ENCODE peak calls at places on chromosomes 6 and 20, in eight cellular contexts. D is fibroblast of lung, B is K562, M is HCT116, S is IMR-90, O is PC-3, A is mammary epithelial cell, H is H1. K is an unnamed sample.

GRCh38 chr6:8481727-8482126 is 46.4 kb upstream of the SLC35B3 start:
- DNase-seq in D (peak), M (no peak), O (peak), B (peak), A (no peak), S (no peak), H (no peak), K (no peak)

GRCh38 chr6:154705471-154706113 is 27.6 kb upstream of the SCAF8 start:
- DNase-seq in D (peak), M (no peak), S (no peak), H (no peak), O (peak), B (peak), A (no peak), K (no peak)

GRCh38 chr6:36817864-36818263 is 21.4 kb downstream of the CPNE5 start:
- DNase-seq in M (no peak), B (no peak), H (no peak), S (peak), A (no peak), O (no peak), D (no peak), K (no peak)

GRCh38 chr20:29763821-29764511 is 1493.5 kb upstream of the DEFB115 start:
- DNase-seq in H (no peak), S (no peak), A (no peak), O (no peak), B (no peak), M (no peak), D (no peak), K (no peak)

GRCh38 chr20:48826883-48827771 is 672 bp downstream of the PREX1 start:
- DNase-seq in A (no peak), S (no peak), M (no peak), B (no peak), H (peak), O (peak), D (peak), K (peak)

GRCh38 chr20:61437280-61438206 is 185.5 kb downstream of the CDH4 start:
- DNase-seq in O (no peak), D (peak), S (peak), B (no peak), A (peak), M (no peak), H (no peak), K (no peak)

GRCh38 chr6:30101939-30102700 is 10.8 kb downstream of the TRIM31 start:
- DNase-seq in M (peak), O (peak), D (peak), A (peak), H (peak), B (peak), S (peak), K (peak)

GRCh38 chr6:159098636-159099106 is 53.9 kb upstream of the TAGAP start:
- DNase-seq in S (no peak), H (no peak), M (no peak), O (no peak), A (no peak), B (no peak), D (no peak), K (no peak)

GRCh38 chr6:74137910-74138309 is 441.9 kb downstream of the CD109 start:
- DNase-seq in M (peak), D (peak), B (no peak), S (peak), A (peak), O (no peak), H (no peak), K (peak)

GRCh38 chr6:53795254-53795701 is 473 bp downstream of the LRRC1 start:
- DNase-seq in D (no peak), S (no peak), H (no peak), M (no peak), O (peak), B (no peak), A (peak), K (no peak)

GRCh38 chr6:138105880-138106664 is 1.1 kb downstream of the PERP start:
- DNase-seq in B (no peak), O (peak), S (peak), H (peak), A (peak), D (peak), M (no peak), K (peak)

GRCh38 chr6:6751197-6751596 is 162.7 kb downstream of the LY86 start:
- DNase-seq in M (no peak), D (no peak), A (no peak), O (no peak), B (no peak), H (no peak), S (no peak), K (no peak)

GRCh38 chr6:148144917-148145521 is 197.6 kb upstream of the SASH1 start:
- DNase-seq in A (peak), O (peak), S (peak), M (peak), H (peak), B (peak), D (peak), K (peak)

GRCh38 chr6:23855497-23856116 is 270.4 kb upstream of the NRSN1 start:
- DNase-seq in A (no peak), O (no peak), D (no peak), H (no peak), S (no peak), B (no peak), M (no peak), K (no peak)

GRCh38 chr20:36391456-36391855 is 85.3 kb downstream of the DLGAP4 start:
- DNase-seq in O (peak), A (no peak), S (no peak), B (no peak), M (no peak), D (no peak), H (no peak), K (no peak)

GRCh38 chr6:151070666-151071065 is 169.1 kb upstream of the AKAP12 start:
- DNase-seq in D (peak), A (no peak), M (no peak), S (peak), B (no peak), H (no peak), O (no peak), K (peak)

GRCh38 chr6:96196633-96197032 is 180.9 kb downstream of the FUT9 start:
- DNase-seq in A (no peak), B (no peak), H (no peak), O (peak), D (no peak), M (no peak), S (no peak), K (no peak)

GRCh38 chr6:152552616-152553209 is 84.4 kb downstream of the SYNE1 start:
- DNase-seq in H (peak), S (peak), A (peak), B (peak), M (peak), D (peak), O (peak), K (peak)

GRCh38 chr6:155014715-155015300 is 19.7 kb downstream of the TIAM2 start:
- DNase-seq in D (no peak), B (no peak), O (peak), A (no peak), M (no peak), H (no peak), S (peak), K (peak)

GRCh38 chr6:108169801-108170606 is 4.2 kb downstream of the NR2E1 start:
- DNase-seq in D (no peak), H (peak), A (no peak), S (no peak), B (no peak), O (no peak), M (no peak), K (no peak)

GRCh38 chr20:50187403-50188051 is 3.1 kb upstream of the CEBPB start:
- DNase-seq in M (no peak), D (peak), O (peak), B (peak), H (no peak), A (peak), S (peak), K (no peak)

GRCh38 chr20:36461600-36462439 is 79.5 kb upstream of the MYL9 start:
- DNase-seq in O (peak), S (peak), B (peak), D (peak), A (peak), M (no peak), H (peak), K (peak)

GRCh38 chr6:41647061-41647511 is 8.8 kb downstream of the MDFI start:
- DNase-seq in S (no peak), O (no peak), H (no peak), M (no peak), A (no peak), D (peak), B (no peak), K (no peak)

GRCh38 chr6:139648430-139649000 is 274.1 kb upstream of the CITED2 start:
- DNase-seq in A (no peak), H (no peak), S (no peak), O (no peak), D (no peak), B (peak), M (no peak), K (no peak)

GRCh38 chr6:108294297-108294786 is 512 bp upstream of the AFG1L start:
- DNase-seq in H (no peak), O (no peak), B (no peak), A (no peak), S (no peak), D (no peak), M (no peak), K (no peak)

GRCh38 chr6:42929928-42930360 is 664 bp downstream of the CNPY3 start:
- DNase-seq in S (peak), M (no peak), D (peak), A (peak), H (no peak), B (peak), O (peak), K (peak)

GRCh38 chr20:13554706-13555105 is 84.0 kb downstream of the TASP1 start:
- DNase-seq in S (peak), H (no peak), D (peak), B (no peak), A (peak), O (peak), M (no peak), K (no peak)

GRCh38 chr20:43603124-43603523 is 12.4 kb downstream of the IFT52 start:
- DNase-seq in A (no peak), O (no peak), B (no peak), M (no peak), S (no peak), D (no peak), H (no peak), K (no peak)

GRCh38 chr20:16388731-16389130 is 184.5 kb downstream of the KIF16B start:
- DNase-seq in S (no peak), O (no peak), A (no peak), H (no peak), B (no peak), M (no peak), D (no peak), K (no peak)

GRCh38 chr20:23151885-23152284 is 65.8 kb upstream of the CD93 start:
- DNase-seq in O (no peak), D (no peak), H (peak), S (no peak), B (peak), A (no peak), M (no peak), K (no peak)

GRCh38 chr20:44404204-44405181 is 49.0 kb downstream of the HNF4A start:
- DNase-seq in O (no peak), M (no peak), H (no peak), A (no peak), S (no peak), D (no peak), B (no peak), K (no peak)

GRCh38 chr20:58229198-58229802 is 847 bp upstream of the ANKRD60 start:
- DNase-seq in S (peak), A (no peak), B (no peak), M (no peak), D (peak), O (no peak), H (no peak), K (no peak)

GRCh38 chr6:133705071-133705470 is 183.8 kb upstream of the TCF21 start:
- DNase-seq in H (no peak), O (peak), B (no peak), M (no peak), A (peak), D (peak), S (peak), K (no peak)

GRCh38 chr6:30042476-30042875 is 18.6 kb upstream of the POLR1H start:
- DNase-seq in H (no peak), M (no peak), D (no peak), B (no peak), A (no peak), S (no peak), O (no peak), K (no peak)

DNA sequence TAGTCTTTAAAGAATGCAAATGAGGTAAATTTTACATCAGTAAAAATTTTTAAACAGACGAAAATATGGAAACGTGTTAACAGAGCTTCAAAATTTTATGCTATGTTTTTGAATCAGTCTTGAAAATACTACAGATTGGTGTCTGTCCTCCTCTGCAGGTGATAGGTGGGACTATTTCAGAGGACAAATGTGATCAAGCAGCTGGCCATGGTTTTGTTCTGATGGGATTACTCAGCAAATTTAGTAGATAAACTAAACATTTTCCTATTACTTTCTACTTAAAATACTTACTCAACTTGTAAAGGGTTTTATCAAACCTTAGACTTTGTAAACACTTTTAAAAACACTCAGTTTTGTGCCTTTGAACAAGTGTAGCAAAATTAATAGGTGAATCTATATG is 22.3 kb downstream of the ADGRB3 start:
- DNase-seq in H (no peak), B (peak), D (no peak), O (no peak), S (no peak), A (no peak), M (no peak), K (no peak)
- H2AFZ ChIP-seq in H (no peak), B (peak), D (no peak), O (no peak), S (no peak), A (no peak), M (no peak), K (no peak)

DNA sequence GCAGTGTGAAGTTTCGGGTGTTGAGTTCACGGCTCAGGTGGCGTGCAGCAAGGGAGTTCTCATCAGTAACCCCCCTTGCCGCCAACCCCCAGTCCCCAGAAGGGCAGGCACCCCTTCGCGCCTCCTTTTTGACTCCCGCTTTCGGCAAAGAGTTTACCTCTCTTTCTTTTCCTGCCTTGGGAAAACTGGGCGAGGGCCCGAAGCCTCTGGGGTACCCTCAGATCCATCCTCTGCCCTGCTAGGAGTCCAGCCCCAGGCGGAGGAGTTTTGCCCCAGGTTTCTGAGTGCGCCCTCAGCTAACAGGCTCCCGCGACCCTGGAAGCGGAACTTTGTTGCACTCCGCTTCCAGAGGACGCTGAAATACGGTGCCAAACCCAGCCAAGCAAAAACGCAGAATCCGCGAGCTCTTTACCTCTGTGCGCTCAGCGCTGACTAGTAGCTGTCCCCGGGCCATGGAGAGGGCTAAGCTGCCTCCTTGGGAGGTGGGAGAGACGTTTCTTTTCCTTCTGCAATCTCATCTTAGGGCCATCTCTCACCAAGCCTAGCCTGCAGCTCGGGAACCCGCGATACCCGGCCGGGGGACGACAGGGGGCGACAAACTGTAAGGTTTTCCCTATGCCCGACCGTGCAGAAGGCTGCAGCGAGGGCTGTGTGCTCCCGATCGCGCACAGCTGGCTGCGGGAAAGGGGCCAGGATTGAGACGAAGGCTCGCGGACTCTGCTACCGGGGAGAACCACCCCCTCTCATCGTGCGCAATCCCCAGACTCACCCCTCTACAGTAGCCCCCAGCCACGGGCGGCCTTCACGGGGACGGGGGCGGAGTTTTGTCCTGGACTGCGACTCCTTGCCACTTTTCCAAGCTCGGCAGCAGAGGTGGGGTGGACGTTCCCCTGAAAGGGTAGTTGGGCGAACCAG is 2.7 kb upstream of the PAX1 start:
- DNase-seq in H (peak), M (no peak), O (no peak), D (peak), S (peak), A (peak), B (peak), K (peak)
- H2AFZ ChIP-seq in H (no peak), M (no peak), O (no peak), D (no peak), S (peak), A (peak), B (no peak), K (no peak)

GRCh38 chr6:123802697-123803455 is 789 bp upstream of the NKAIN2 start:
- DNase-seq in S (peak), D (peak), B (peak), O (peak), H (peak), M (peak), A (peak), K (peak)

GRCh38 chr6:123803456-123803861 is 206 bp upstream of the NKAIN2 start:
- DNase-seq in S (no peak), D (no peak), B (no peak), H (peak), M (no peak), O (no peak), A (no peak), K (no peak)

GRCh38 chr6:123804771-123805540 is 1.3 kb downstream of the NKAIN2 start:
- DNase-seq in S (no peak), D (no peak), O (no peak), A (no peak), M (no peak), H (no peak), B (no peak), K (no peak)

GRCh38 chr6:123802351-123802696 is 1.3 kb upstream of the NKAIN2 start:
- DNase-seq in B (no peak), D (no peak), O (peak), M (no peak), A (no peak), H (no peak), S (no peak), K (no peak)

DNA sequence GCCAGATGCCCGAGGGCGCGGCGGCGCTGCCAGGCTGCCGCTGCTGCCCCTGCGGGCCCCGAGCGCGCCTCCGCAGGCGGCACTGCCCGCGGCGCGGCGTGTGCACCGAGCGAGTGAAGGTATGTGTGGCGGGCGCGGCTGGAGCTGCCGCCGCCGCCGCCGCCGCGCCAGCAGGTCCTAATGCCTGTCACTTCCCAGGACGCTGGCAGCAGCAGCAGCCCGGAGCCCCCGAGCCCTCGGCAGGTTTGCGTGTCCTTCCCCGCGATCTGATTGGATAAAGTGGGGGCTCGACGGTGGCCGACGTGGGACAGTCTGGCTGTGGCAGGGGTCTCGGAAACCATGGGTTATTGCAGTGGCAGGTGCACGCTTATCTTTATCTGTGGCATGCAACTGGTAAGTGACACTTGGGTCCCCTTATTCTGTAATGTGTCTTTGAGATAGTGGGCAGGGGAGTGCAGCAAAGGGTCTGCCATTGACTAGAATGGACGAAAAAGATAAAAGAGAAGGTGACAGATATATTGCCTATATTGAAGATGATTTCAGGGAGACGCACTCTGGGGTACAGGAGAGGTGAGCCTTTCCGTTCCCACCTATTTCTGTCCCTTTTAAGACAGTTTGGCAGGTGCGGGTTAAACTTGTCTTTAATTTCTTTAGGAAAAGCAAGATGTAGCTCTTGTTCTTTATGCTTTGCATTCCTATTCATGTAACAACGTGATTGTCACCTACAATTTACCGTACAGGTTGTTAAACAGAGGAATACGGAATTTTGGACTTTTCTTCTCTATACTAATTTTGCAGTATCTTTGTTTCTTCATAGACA is at the start of gene NKAIN2:
- DNase-seq in D (no peak), B (no peak), H (peak), O (no peak), A (peak), M (no peak), S (no peak), K (peak)
- H2AFZ ChIP-seq in D (peak), B (no peak), H (peak), O (peak), A (peak), M (no peak), S (peak), K (peak)

DNA sequence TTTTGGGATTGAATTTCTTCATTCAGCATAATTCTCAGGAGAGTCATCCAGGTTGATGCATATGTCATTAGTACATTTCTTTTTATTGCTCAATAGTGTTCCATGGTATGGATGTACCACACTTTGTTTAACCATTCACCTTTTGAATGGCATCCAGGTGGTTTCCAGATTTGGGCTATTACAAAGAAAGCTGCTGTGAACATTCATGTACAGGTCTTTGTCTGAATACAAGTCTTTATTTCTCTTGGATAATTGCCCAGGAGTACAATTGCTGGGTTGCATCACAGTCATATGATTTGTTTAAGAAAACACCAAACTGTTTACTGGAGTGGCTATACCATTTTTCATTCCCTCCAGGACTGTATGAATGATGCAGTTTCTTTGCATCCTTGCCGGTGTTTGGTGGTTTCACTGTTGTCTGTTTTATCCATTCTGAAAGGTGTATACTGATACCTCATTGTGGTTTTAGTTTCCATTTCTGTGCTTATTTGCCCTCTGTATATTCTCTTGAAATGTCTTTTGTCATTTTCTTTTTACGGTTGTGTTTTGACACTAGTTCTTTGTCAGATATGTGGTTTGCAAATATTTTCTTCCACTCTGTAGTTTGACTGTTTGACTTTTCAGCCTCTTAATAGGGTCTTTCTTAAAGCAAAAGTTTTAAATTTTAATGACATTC is 8.8 kb downstream of the CDKAL1 start:
- DNase-seq in M (no peak), H (no peak), B (no peak), A (peak), D (peak), O (peak), S (peak), K (peak)
- H2AFZ ChIP-seq in M (no peak), H (no peak), B (no peak), A (no peak), D (no peak), O (no peak), S (no peak), K (no peak)

K was measured in endothelial cell of umbilical vein.